ENCODE peak calls at places on chromosome 17, in five cellular contexts. One of them, this sample, is unnamed.
A peak's percentile ranks its signal among the peaks of the same experiment; 100 is the strongest.

GRCh38 chr17:82838386-82839063 is 1.3 kb downstream of the ZNF750 start:
- DNase-seq in mesendoderm: no peak
- DNase-seq in neural progenitor cell: no peak
- DNase-seq in mesenchymal stem cell: peak; percentile 32
- DNase-seq in H9: no peak
- DNase-seq in this sample: no peak

GRCh38 chr17:77470800-77471733 is 330.3 kb downstream of the SEC14L1 start:
- DNase-seq in mesendoderm: peak; percentile 97
- DNase-seq in neural progenitor cell: peak; percentile 66
- DNase-seq in mesenchymal stem cell: peak; percentile 69
- DNase-seq in H9: peak; percentile 86
- DNase-seq in this sample: peak; percentile 47

GRCh38 chr17:44602390-44602789 is 45.1 kb downstream of the FZD2 start:
- DNase-seq in mesendoderm: no peak
- DNase-seq in neural progenitor cell: no peak
- DNase-seq in mesenchymal stem cell: no peak
- DNase-seq in H9: no peak
- DNase-seq in this sample: no peak

GRCh38 chr17:76266244-76266938 is 1.2 kb downstream of the UBALD2 start:
- DNase-seq in mesendoderm: peak; percentile 79
- DNase-seq in neural progenitor cell: no peak
- DNase-seq in mesenchymal stem cell: peak; percentile 58
- DNase-seq in H9: no peak
- DNase-seq in this sample: no peak

GRCh38 chr17:74213897-74214386 is 571 bp downstream of the TTYH2 start:
- DNase-seq in mesendoderm: no peak
- DNase-seq in neural progenitor cell: peak; percentile 39
- DNase-seq in mesenchymal stem cell: no peak
- DNase-seq in H9: no peak
- DNase-seq in this sample: no peak

GRCh38 chr17:3004150-3004801 is 59.1 kb downstream of the OR1D5 start:
- DNase-seq in mesendoderm: no peak
- DNase-seq in neural progenitor cell: no peak
- DNase-seq in mesenchymal stem cell: peak; percentile 89
- DNase-seq in H9: no peak
- DNase-seq in this sample: peak; percentile 90

GRCh38 chr17:36918260-36918691 is 19.0 kb upstream of the LHX1 start:
- DNase-seq in mesendoderm: peak; percentile 83
- DNase-seq in neural progenitor cell: peak; percentile 57
- DNase-seq in mesenchymal stem cell: no peak
- DNase-seq in H9: peak; percentile 67
- DNase-seq in this sample: peak; percentile 69

GRCh38 chr17:61209524-61209923 is 190.1 kb upstream of the TBX2 start:
- DNase-seq in mesendoderm: no peak
- DNase-seq in neural progenitor cell: peak; percentile 43
- DNase-seq in mesenchymal stem cell: no peak
- DNase-seq in H9: no peak
- DNase-seq in this sample: peak; percentile 16

GRCh38 chr17:45241315-45242011 is 19.8 kb downstream of the FMNL1 start:
- DNase-seq in mesendoderm: peak; percentile 36
- DNase-seq in neural progenitor cell: peak; percentile 78
- DNase-seq in mesenchymal stem cell: no peak
- DNase-seq in H9: peak; percentile 77
- DNase-seq in this sample: no peak

GRCh38 chr17:70906808-70907207 is 737.5 kb downstream of the KCNJ2 start:
- DNase-seq in mesendoderm: peak; percentile 73
- DNase-seq in neural progenitor cell: peak; percentile 64
- DNase-seq in mesenchymal stem cell: peak; percentile 79
- DNase-seq in H9: peak; percentile 46
- DNase-seq in this sample: peak; percentile 83

GRCh38 chr17:82333279-82334171 is at the start of gene SECTM1:
- DNase-seq in mesendoderm: no peak
- DNase-seq in neural progenitor cell: peak; percentile 72
- DNase-seq in mesenchymal stem cell: peak; percentile 71
- DNase-seq in H9: peak; percentile 61
- DNase-seq in this sample: no peak

GRCh38 chr17:81553616-81554181 is 1.5 kb upstream of the FAAP100 start:
- DNase-seq in mesendoderm: no peak
- DNase-seq in neural progenitor cell: no peak
- DNase-seq in mesenchymal stem cell: peak; percentile 97
- DNase-seq in H9: no peak
- DNase-seq in this sample: peak; percentile 97

GRCh38 chr17:79666111-79666510 is 55.3 kb upstream of the RBFOX3 start:
- DNase-seq in mesendoderm: no peak
- DNase-seq in neural progenitor cell: no peak
- DNase-seq in mesenchymal stem cell: no peak
- DNase-seq in H9: peak; percentile 15
- DNase-seq in this sample: no peak

GRCh38 chr17:4759776-4760236 is 11.9 kb upstream of the TM4SF5 start:
- DNase-seq in mesendoderm: no peak
- DNase-seq in neural progenitor cell: no peak
- DNase-seq in mesenchymal stem cell: no peak
- DNase-seq in H9: no peak
- DNase-seq in this sample: no peak

GRCh38 chr17:83014297-83014696 is 65.1 kb upstream of the METRNL start:
- DNase-seq in mesendoderm: no peak
- DNase-seq in neural progenitor cell: no peak
- DNase-seq in mesenchymal stem cell: no peak
- DNase-seq in H9: no peak
- DNase-seq in this sample: no peak

GRCh38 chr17:76432712-76433336 is 20.1 kb downstream of the UBE2O start:
- DNase-seq in mesendoderm: peak; percentile 55
- DNase-seq in neural progenitor cell: peak; percentile 24
- DNase-seq in mesenchymal stem cell: peak; percentile 40
- DNase-seq in H9: no peak
- DNase-seq in this sample: no peak

GRCh38 chr17:72984145-72984924 is 108.2 kb downstream of the SLC39A11 start:
- DNase-seq in mesendoderm: peak; percentile 80
- DNase-seq in neural progenitor cell: no peak
- DNase-seq in mesenchymal stem cell: peak; percentile 85
- DNase-seq in H9: no peak
- DNase-seq in this sample: peak; percentile 97

GRCh38 chr17:45785373-45786193 is 1.5 kb downstream of the CRHR1 start:
- DNase-seq in mesendoderm: peak; percentile 25
- DNase-seq in neural progenitor cell: peak; percentile 65
- DNase-seq in mesenchymal stem cell: no peak
- DNase-seq in H9: peak; percentile 62
- DNase-seq in this sample: no peak

GRCh38 chr17:43224146-43224705 is 4.2 kb downstream of the CCDC200 start:
- DNase-seq in mesendoderm: no peak
- DNase-seq in neural progenitor cell: no peak
- DNase-seq in mesenchymal stem cell: no peak
- DNase-seq in H9: peak; percentile 22
- DNase-seq in this sample: no peak

GRCh38 chr17:17314501-17315071 is 11.4 kb downstream of the NT5M start:
- DNase-seq in mesendoderm: no peak
- DNase-seq in neural progenitor cell: no peak
- DNase-seq in mesenchymal stem cell: no peak
- DNase-seq in H9: no peak
- DNase-seq in this sample: no peak

GRCh38 chr17:50564916-50565315 is 4.4 kb downstream of the CACNA1G start:
- DNase-seq in mesendoderm: peak; percentile 45
- DNase-seq in neural progenitor cell: no peak
- DNase-seq in mesenchymal stem cell: peak; percentile 59
- DNase-seq in H9: no peak
- DNase-seq in this sample: peak; percentile 34

GRCh38 chr17:65243838-65244237 is 106.7 kb downstream of the RGS9 start:
- DNase-seq in mesendoderm: peak; percentile 67
- DNase-seq in neural progenitor cell: peak; percentile 78
- DNase-seq in mesenchymal stem cell: no peak
- DNase-seq in H9: peak; percentile 69
- DNase-seq in this sample: peak; percentile 59

GRCh38 chr17:1957037-1957436 is 68.1 kb downstream of the RTN4RL1 start:
- DNase-seq in mesendoderm: no peak
- DNase-seq in neural progenitor cell: no peak
- DNase-seq in mesenchymal stem cell: peak; percentile 38
- DNase-seq in H9: no peak
- DNase-seq in this sample: peak; percentile 54

GRCh38 chr17:28819582-28819981 is 23.0 kb downstream of the FAM222B start:
- DNase-seq in mesendoderm: no peak
- DNase-seq in neural progenitor cell: no peak
- DNase-seq in mesenchymal stem cell: no peak
- DNase-seq in H9: no peak
- DNase-seq in this sample: no peak

GRCh38 chr17:66702106-66702936 is 132.6 kb upstream of the CACNG5 start:
- DNase-seq in mesendoderm: no peak
- DNase-seq in neural progenitor cell: no peak
- DNase-seq in mesenchymal stem cell: peak; percentile 45
- DNase-seq in H9: no peak
- DNase-seq in this sample: no peak

GRCh38 chr17:16106161-16106891 is 106.7 kb downstream of the TTC19 start:
- DNase-seq in mesendoderm: no peak
- DNase-seq in neural progenitor cell: no peak
- DNase-seq in mesenchymal stem cell: peak; percentile 86
- DNase-seq in H9: no peak
- DNase-seq in this sample: peak; percentile 80

GRCh38 chr17:50559674-50560184 is 786 bp upstream of the CACNA1G start:
- DNase-seq in mesendoderm: peak; percentile 97
- DNase-seq in neural progenitor cell: peak; percentile 88
- DNase-seq in mesenchymal stem cell: peak; percentile 51
- DNase-seq in H9: peak; percentile 98
- DNase-seq in this sample: peak; percentile 12

GRCh38 chr17:11880714-11881113 is 116.6 kb downstream of the ZNF18 start:
- DNase-seq in mesendoderm: peak; percentile 63
- DNase-seq in neural progenitor cell: peak; percentile 48
- DNase-seq in mesenchymal stem cell: no peak
- DNase-seq in H9: no peak
- DNase-seq in this sample: no peak

GRCh38 chr17:48604770-48605329 is at the start of gene HOXB6:
- DNase-seq in mesendoderm: no peak
- DNase-seq in neural progenitor cell: no peak
- DNase-seq in mesenchymal stem cell: peak; percentile 89
- DNase-seq in H9: no peak
- DNase-seq in this sample: no peak

GRCh38 chr17:39028690-39029089 is 61.5 kb upstream of the FBXO47 start:
- DNase-seq in mesendoderm: no peak
- DNase-seq in neural progenitor cell: no peak
- DNase-seq in mesenchymal stem cell: no peak
- DNase-seq in H9: no peak
- DNase-seq in this sample: no peak
- H3K9ac ChIP-seq in mesendoderm: no peak overlapping the region
- H3K9ac ChIP-seq in neural progenitor cell: no peak overlapping the region
- H3K9ac ChIP-seq in mesenchymal stem cell: no peak overlapping the region
- H3K9ac ChIP-seq in H9: no peak overlapping the region
- H3K9ac ChIP-seq in this sample: no peak overlapping the region

GRCh38 chr17:7931709-7932482 is at the start of the genes CNTROB and TRAPPC1:
- DNase-seq in mesendoderm: peak; percentile 99
- DNase-seq in neural progenitor cell: peak; percentile 98
- DNase-seq in mesenchymal stem cell: peak; percentile 99
- DNase-seq in H9: peak; percentile 100
- DNase-seq in this sample: peak; percentile 94

GRCh38 chr17:7930841-7931631 is 710 bp downstream of the TRAPPC1 start:
- DNase-seq in mesendoderm: no peak
- DNase-seq in neural progenitor cell: no peak
- DNase-seq in mesenchymal stem cell: no peak
- DNase-seq in H9: no peak
- DNase-seq in this sample: no peak

GRCh38 chr17:7927596-7927995 is 2.1 kb downstream of the KCNAB3 start:
- DNase-seq in mesendoderm: peak; percentile 55
- DNase-seq in neural progenitor cell: no peak
- DNase-seq in mesenchymal stem cell: no peak
- DNase-seq in H9: peak; percentile 32
- DNase-seq in this sample: no peak

GRCh38 chr17:7932483-7932891 is 481 bp downstream of the CNTROB start:
- DNase-seq in mesendoderm: peak; percentile 58
- DNase-seq in neural progenitor cell: peak; percentile 59
- DNase-seq in mesenchymal stem cell: peak; percentile 59
- DNase-seq in H9: peak; percentile 61
- DNase-seq in this sample: peak; percentile 25

GRCh38 chr17:7929158-7930029 is at the start of gene KCNAB3:
- DNase-seq in mesendoderm: peak; percentile 89
- DNase-seq in neural progenitor cell: peak; percentile 95
- DNase-seq in mesenchymal stem cell: peak; percentile 67
- DNase-seq in H9: peak; percentile 93
- DNase-seq in this sample: peak; percentile 60
- H3K4me2 ChIP-seq in mesendoderm: peak within 1 kb of the TSS; percentile 84
- H3K4me2 ChIP-seq in neural progenitor cell: peak within 1 kb of the TSS; percentile 88
- H3K4me2 ChIP-seq in mesenchymal stem cell: peak within 1 kb of the TSS; percentile 80
- H3K4me2 ChIP-seq in H9: peak within 1 kb of the TSS; percentile 8
- H3K4me2 ChIP-seq in this sample: peak within 1 kb of the TSS; percentile 96

DNA sequence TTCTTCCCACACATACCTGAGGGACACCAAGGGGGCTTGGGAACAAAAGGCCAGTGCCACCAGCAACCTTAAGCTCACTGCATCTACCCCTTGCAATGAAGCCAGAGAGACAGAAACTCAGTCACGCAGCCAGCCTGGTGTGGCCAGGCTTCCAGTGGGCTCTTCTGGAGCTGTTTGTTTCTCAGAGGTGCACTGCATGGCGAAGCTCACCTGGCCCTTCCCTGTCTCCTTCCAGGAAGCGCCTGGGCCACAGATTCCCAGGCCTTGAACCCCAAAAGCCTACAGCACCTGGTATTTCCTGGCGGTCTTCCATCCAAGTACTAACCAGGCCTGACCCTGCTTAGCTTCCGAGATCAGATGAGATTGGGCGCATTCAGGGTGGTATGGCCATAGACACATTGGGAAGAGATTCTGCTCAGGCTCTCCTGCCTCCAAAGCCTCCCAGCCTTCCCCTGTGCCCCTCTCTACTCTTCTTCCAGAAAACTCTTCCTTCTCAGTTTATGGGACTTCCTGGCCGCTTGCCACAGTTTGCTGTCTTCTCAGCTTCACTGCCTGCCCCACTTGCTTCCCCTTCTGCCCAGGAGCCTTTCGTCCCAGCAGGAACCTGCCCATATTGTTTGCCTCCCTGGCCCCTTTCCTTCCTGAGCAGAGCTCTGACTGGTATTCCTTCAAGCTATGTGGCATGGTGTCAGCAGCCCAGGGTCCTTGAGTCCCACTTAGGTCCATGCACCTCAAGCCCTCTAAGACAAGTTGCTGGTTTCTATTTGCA is 1.6 kb downstream of the CISD3 start:
- DNase-seq in mesendoderm: no peak
- DNase-seq in neural progenitor cell: no peak
- DNase-seq in mesenchymal stem cell: no peak
- DNase-seq in H9: no peak
- DNase-seq in this sample: no peak
- H3K9ac ChIP-seq in mesendoderm: peak overlapping the region; percentile 93
- H3K9ac ChIP-seq in neural progenitor cell: no peak overlapping the region
- H3K9ac ChIP-seq in mesenchymal stem cell: peak overlapping the region; percentile 96
- H3K9ac ChIP-seq in H9: no peak overlapping the region
- H3K9ac ChIP-seq in this sample: no peak overlapping the region

GRCh38 chr17:57531078-57531477 is 214.0 kb downstream of the CCDC182 start:
- DNase-seq in mesendoderm: no peak
- DNase-seq in neural progenitor cell: no peak
- DNase-seq in mesenchymal stem cell: no peak
- DNase-seq in H9: no peak
- DNase-seq in this sample: no peak
- H3K4me2 ChIP-seq in mesendoderm: no peak overlapping the region
- H3K4me2 ChIP-seq in neural progenitor cell: no peak overlapping the region
- H3K4me2 ChIP-seq in mesenchymal stem cell: no peak overlapping the region
- H3K4me2 ChIP-seq in H9: no peak overlapping the region
- H3K4me2 ChIP-seq in this sample: no peak overlapping the region

DNA sequence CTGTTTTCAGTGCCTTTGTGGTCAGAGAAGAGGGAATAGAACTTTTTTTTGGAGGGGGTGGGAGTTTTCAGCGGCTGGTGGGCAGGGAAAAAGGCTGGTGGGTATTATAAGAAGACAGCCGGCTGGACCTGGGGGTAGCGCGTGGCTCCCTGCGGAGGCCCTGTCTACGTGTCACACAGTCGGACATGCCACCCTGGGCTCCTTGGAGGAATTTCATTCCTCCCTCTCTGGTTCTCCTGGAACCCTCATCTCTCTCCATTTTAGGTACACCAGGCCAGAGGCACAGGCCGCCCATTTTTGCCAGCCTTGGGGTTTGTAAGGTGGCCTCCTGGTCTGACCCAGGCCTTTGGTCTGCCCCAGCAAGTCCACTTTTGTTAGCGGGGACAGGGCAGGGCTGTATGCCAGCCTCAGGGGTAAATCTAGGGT is 908 bp downstream of the FKBP10 start:
- DNase-seq in mesendoderm: no peak
- DNase-seq in neural progenitor cell: no peak
- DNase-seq in mesenchymal stem cell: peak; percentile 27
- DNase-seq in H9: no peak
- DNase-seq in this sample: no peak
- H3K9ac ChIP-seq in mesendoderm: peak overlapping the region; percentile 89
- H3K9ac ChIP-seq in neural progenitor cell: peak overlapping the region; percentile 72
- H3K9ac ChIP-seq in mesenchymal stem cell: peak overlapping the region; percentile 95
- H3K9ac ChIP-seq in H9: peak overlapping the region; percentile 51
- H3K9ac ChIP-seq in this sample: peak overlapping the region; percentile 96